ENCODE peak calls at places on chromosomes 5 and 9, in four cellular contexts. J is HepG2, G is K562, O is A549. L is an unnamed sample.

GRCh38 chr9:38032266-38032830 is 36.7 kb downstream of the SHB start:
- DNase-seq in J (no peak), O (no peak), G (no peak), L (no peak)

GRCh38 chr5:69512740-69513260 is 20.2 kb downstream of the OCLN start:
- DNase-seq in J (no peak), G (no peak), O (no peak), L (no peak)

GRCh38 chr5:151556808-151557207 is 34.3 kb downstream of the FAT2 start:
- DNase-seq in J (no peak), G (no peak), O (no peak), L (no peak)

GRCh38 chr9:3513265-3513818 is 12.5 kb downstream of the RFX3 start:
- DNase-seq in J (no peak), G (no peak), O (no peak), L (no peak)

GRCh38 chr9:86525182-86525581 is 171.0 kb upstream of the TUT7 start:
- DNase-seq in G (no peak), J (no peak), O (no peak), L (no peak)

GRCh38 chr9:37582548-37583157 is 6.5 kb upstream of the FBXO10 start:
- DNase-seq in J (peak; percentile 40), O (peak; percentile 43), G (peak; percentile 32), L (no peak)

GRCh38 chr5:18264126-18264882 is 630.0 kb downstream of the TAF11L14 start:
- DNase-seq in G (no peak), O (no peak), J (no peak), L (no peak)

GRCh38 chr5:166772770-166773169 is 1518.7 kb upstream of the WWC1 start:
- DNase-seq in G (no peak), O (no peak), J (no peak), L (no peak)

GRCh38 chr5:148967783-148968182 is 95.1 kb downstream of the SH3TC2 start:
- DNase-seq in J (peak; percentile 39), G (no peak), O (no peak), L (no peak)

GRCh38 chr9:96116275-96117051 is 185.5 kb downstream of the HSD17B3 start:
- DNase-seq in G (no peak), J (peak; percentile 82), O (no peak), L (no peak)

GRCh38 chr9:33676746-33677505 is 118.4 kb upstream of the PRSS3 start:
- DNase-seq in J (no peak), G (peak; percentile 31), O (peak; percentile 29), L (peak; percentile 72)

GRCh38 chr9:101536351-101536750 is 2.7 kb downstream of the RNF20 start:
- DNase-seq in J (no peak), O (no peak), G (no peak), L (no peak)

GRCh38 chr9:25678147-25678666 is at the start of gene TUSC1:
- DNase-seq in J (no peak), O (peak; percentile 19), G (no peak), L (peak; percentile 59)

GRCh38 chr5:123047706-123048105 is 11.2 kb upstream of the PPIC start:
- DNase-seq in J (no peak), O (no peak), G (no peak), L (no peak)

GRCh38 chr5:114237766-114238165 is 124.1 kb upstream of the KCNN2 start:
- DNase-seq in J (no peak), O (no peak), G (no peak), L (no peak)

GRCh38 chr5:94366811-94367210 is 251.6 kb downstream of the KIAA0825 start:
- DNase-seq in J (no peak), G (no peak), O (no peak), L (no peak)

GRCh38 chr9:130905125-130905901 is 8.7 kb upstream of the QRFP start:
- DNase-seq in J (no peak), G (peak; percentile 69), O (no peak), L (no peak)

GRCh38 chr9:100739666-100740065 is 161.8 kb downstream of the CAVIN4 start:
- DNase-seq in O (no peak), J (no peak), G (no peak), L (peak; percentile 38)

GRCh38 chr5:138330813-138331448 is 673 bp downstream of the CDC25C start:
- DNase-seq in G (no peak), J (no peak), O (no peak), L (no peak)

GRCh38 chr9:123997665-123998277 is 13.8 kb upstream of the LHX2 start:
- DNase-seq in J (no peak), O (no peak), G (no peak), L (peak; percentile 42)

GRCh38 chr5:178322736-178323540 is 90.3 kb upstream of the PHYKPL start:
- DNase-seq in J (no peak), O (no peak), G (no peak), L (no peak)

GRCh38 chr9:125233678-125234077 is 7.5 kb downstream of the HSPA5 start:
- DNase-seq in J (no peak), G (no peak), O (peak; percentile 40), L (no peak)

GRCh38 chr9:8943392-8943791 is 1143.8 kb upstream of the DMAC1 start:
- DNase-seq in O (no peak), G (no peak), J (no peak), L (no peak)

GRCh38 chr9:119412399-119412798 is 43.2 kb upstream of the BRINP1 start:
- DNase-seq in J (no peak), G (no peak), O (no peak), L (peak; percentile 18)

GRCh38 chr5:67963789-67964519 is 251.6 kb upstream of the PIK3R1 start:
- DNase-seq in O (no peak), G (no peak), J (no peak), L (no peak)

GRCh38 chr5:78399115-78399514 is 38.7 kb downstream of the SCAMP1 start:
- DNase-seq in J (no peak), O (no peak), G (no peak), L (no peak)

GRCh38 chr9:21965401-21965951 is 28.7 kb downstream of the CDKN2A start:
- DNase-seq in O (no peak), G (no peak), J (peak; percentile 45), L (peak; percentile 81)

GRCh38 chr5:133347039-133347438 is 265.3 kb downstream of the FSTL4 start:
- DNase-seq in O (peak; percentile 33), J (peak; percentile 29), G (peak; percentile 16), L (no peak)

GRCh38 chr5:90983148-90983547 is 400.0 kb downstream of the ARRDC3 start:
- DNase-seq in G (peak; percentile 69), O (peak; percentile 51), J (peak; percentile 66), L (no peak)

GRCh38 chr5:138975098-138975847 is 100.1 kb upstream of the LRRTM2 start:
- DNase-seq in J (no peak), G (peak; percentile 34), O (no peak), L (no peak)

GRCh38 chr5:111699976-111700375 is 57.0 kb downstream of the NREP start:
- DNase-seq in O (no peak), J (peak; percentile 39), G (no peak), L (no peak)

GRCh38 chr9:100590481-100590880 is 12.6 kb downstream of the CAVIN4 start:
- DNase-seq in O (no peak), G (no peak), J (no peak), L (no peak)

GRCh38 chr5:28926422-28926821 is 1888.0 kb upstream of the CDH9 start:
- DNase-seq in O (no peak), G (no peak), J (no peak), L (no peak)

GRCh38 chr9:91837982-91838731 is 111.9 kb downstream of the ROR2 start:
- DNase-seq in O (peak; percentile 18), G (peak; percentile 39), J (no peak), L (no peak)

GRCh38 chr5:115624994-115625393 is 842 bp downstream of the TMED7 start:
- DNase-seq in O (no peak), J (peak; percentile 6), G (no peak), L (no peak)
- TF ChIP-seq NR3C1 in O (no peak), J (no peak), G (no peak), L (no peak)

GRCh38 chr5:176741566-176742211 is 68.7 kb upstream of the UNC5A start:
- DNase-seq in O (no peak), J (no peak), G (no peak), L (no peak)
- TF ChIP-seq NR3C1 in O (no peak), J (no peak), G (no peak), L (no peak)

DNA sequence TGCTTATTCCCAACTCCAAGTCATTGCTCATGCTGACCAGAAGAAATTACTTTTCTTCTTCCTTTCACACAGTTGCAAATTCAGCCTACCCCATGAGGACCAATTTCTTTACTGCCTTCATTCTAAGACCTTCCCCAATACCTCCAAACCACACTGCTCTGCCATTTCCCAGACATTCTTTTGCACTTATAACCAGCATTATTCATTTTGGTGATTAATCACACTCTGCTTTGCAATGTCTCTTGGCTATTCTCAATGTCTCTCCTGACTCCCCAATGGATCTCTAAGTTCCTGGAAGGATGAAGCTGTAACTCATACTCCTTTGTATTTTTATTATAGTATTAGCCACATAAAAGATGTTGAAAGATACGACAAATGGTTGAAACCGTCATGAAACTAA is 105.7 kb upstream of the RANBP3L start:
- DNase-seq in J (no peak), G (no peak), O (no peak), L (no peak)
- TF ChIP-seq NR3C1 in J (no peak), G (no peak), O (no peak), L (no peak)

GRCh38 chr9:137482094-137482781 is 23.1 kb upstream of the NSMF start:
- DNase-seq in J (peak; percentile 31), G (peak; percentile 78), O (no peak), L (no peak)
- TF ChIP-seq NR3C1 in J (no peak), G (no peak), O (no peak), L (no peak)

GRCh38 chr9:128702445-128702948 is at the start of gene PKN3:
- DNase-seq in J (peak; percentile 74), O (peak; percentile 98), G (peak; percentile 97), L (peak; percentile 97)

GRCh38 chr9:128702949-128703615 is 779 bp downstream of the PKN3 start:
- DNase-seq in J (no peak), O (peak; percentile 60), G (peak; percentile 68), L (peak; percentile 66)

GRCh38 chr9:128704356-128704670 is 2.0 kb downstream of the PKN3 start:
- DNase-seq in O (no peak), J (no peak), G (no peak), L (no peak)

GRCh38 chr9:128705051-128705965 is 3.0 kb downstream of the PKN3 start:
- DNase-seq in G (no peak), J (no peak), O (no peak), L (peak; percentile 9)

GRCh38 chr9:128703616-128704355 is 1.5 kb downstream of the PKN3 start:
- DNase-seq in G (peak; percentile 45), O (no peak), J (no peak), L (peak; percentile 10)
- TF ChIP-seq NR3C1 in G (no peak), O (no peak), J (no peak), L (no peak)

L was measured in WTC11.